ENCODE peak calls at places on chromosome 18, in nine cellular contexts. C is aorta, Q is pancreas, F is neural progenitor cell, W is HCT116, B is IMR-90, G is kidney, Z is ovary, Y is uterus. T is an unnamed sample.

GRCh38 chr18:61743775-61744531 is 148.9 kb downstream of the RNF152 start:
- DNase-seq in C (no peak), Q (no peak), F (no peak), W (no peak), B (peak; percentile 46), G (no peak), Z (no peak), Y (peak; percentile 59), T (no peak)

GRCh38 chr18:79059456-79059855 is 9.7 kb upstream of the ATP9B start:
- DNase-seq in C (no peak), Q (no peak), F (no peak), W (no peak), B (no peak), G (no peak), Z (no peak), Y (no peak), T (no peak)

GRCh38 chr18:26655614-26656400 is 107.5 kb upstream of the KCTD1 start:
- DNase-seq in C (peak; percentile 62), Q (peak; percentile 70), F (peak; percentile 76), W (no peak), B (peak; percentile 11), G (peak; percentile 87), Z (peak; percentile 70), Y (peak; percentile 59), T (peak; percentile 68)

GRCh38 chr18:33010149-33010548 is 237.3 kb upstream of the KLHL14 start:
- DNase-seq in C (no peak), Q (no peak), F (no peak), W (no peak), B (no peak), G (no peak), Z (no peak), Y (no peak), T (no peak)

GRCh38 chr18:9775172-9775571 is 67.1 kb downstream of the RAB31 start:
- DNase-seq in C (no peak), Q (no peak), F (no peak), W (no peak), B (no peak), G (no peak), Z (no peak), Y (no peak), T (no peak)

GRCh38 chr18:34222396-34223163 is 2.1 kb downstream of the NOL4 start:
- DNase-seq in C (peak; percentile 41), Q (peak; percentile 34), F (peak; percentile 73), W (no peak), B (no peak), G (peak; percentile 70), Z (no peak), Y (no peak), T (peak; percentile 45)

GRCh38 chr18:75261430-75262223 is 51.0 kb downstream of the TSHZ1 start:
- DNase-seq in C (no peak), Q (no peak), F (no peak), W (no peak), B (no peak), G (no peak), Z (no peak), Y (no peak), T (no peak)

GRCh38 chr18:62710417-62710816 is 4.9 kb upstream of the PHLPP1 start:
- DNase-seq in C (no peak), Q (no peak), F (no peak), W (no peak), B (peak; percentile 33), G (no peak), Z (no peak), Y (no peak), T (no peak)

DNA sequence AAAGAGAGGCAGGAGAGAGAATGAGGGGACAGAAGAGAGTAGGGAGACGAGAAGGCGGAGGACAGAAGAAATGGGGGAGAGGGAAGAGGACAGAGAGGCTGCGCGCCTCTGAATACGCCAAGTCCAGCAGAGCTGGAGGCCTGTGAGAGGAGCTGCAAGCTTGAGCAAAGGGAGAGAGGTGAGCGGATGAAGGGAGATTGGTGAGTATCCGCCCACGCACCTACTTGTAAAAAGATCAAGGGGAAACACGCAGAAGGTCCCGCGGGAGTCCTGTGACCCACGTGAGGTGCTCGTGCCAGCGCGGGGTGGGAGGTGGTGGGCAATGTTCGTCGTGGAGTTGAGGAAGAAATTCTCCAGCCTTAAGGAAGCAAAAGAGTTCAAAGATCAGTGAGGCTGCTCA is 2.0 kb upstream of the NETO1 start:
- DNase-seq in C (no peak), Q (no peak), F (peak; percentile 50), W (no peak), B (no peak), G (no peak), Z (no peak), Y (no peak), T (no peak)
- H3K4me3 ChIP-seq in C (no peak overlapping the region), Q (no peak overlapping the region), F (peak overlapping the region; percentile 63), W (no peak overlapping the region), B (no peak overlapping the region), G (no peak overlapping the region), Z (no peak overlapping the region), Y (no peak overlapping the region), T (no peak overlapping the region)

DNA sequence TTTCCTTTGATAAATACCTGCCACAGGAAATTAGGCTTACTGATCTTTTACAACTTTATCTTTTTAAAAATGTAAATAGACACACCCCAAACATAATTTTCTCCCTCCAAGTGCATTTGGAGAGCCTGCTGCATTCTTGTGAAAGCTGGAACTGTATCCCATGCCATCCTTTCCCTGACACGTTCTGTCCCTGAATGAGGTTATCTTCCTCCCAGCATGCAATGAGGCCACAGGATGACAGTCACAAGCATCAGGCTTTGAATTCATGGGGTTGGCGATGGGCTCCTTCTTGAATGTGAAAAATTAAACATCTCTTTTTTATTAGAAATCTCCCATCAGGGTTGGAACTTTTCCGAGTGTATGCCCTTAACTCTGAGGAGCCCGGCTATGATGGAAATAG is 77.8 kb downstream of the CTAGE1 start:
- DNase-seq in C (no peak), Q (no peak), F (no peak), W (no peak), B (no peak), G (no peak), Z (no peak), Y (no peak), T (no peak)
- H3K27ac ChIP-seq in C (no peak overlapping the region), Q (no peak overlapping the region), F (no peak overlapping the region), W (no peak overlapping the region), B (no peak overlapping the region), G (no peak overlapping the region), Z (no peak overlapping the region), Y (no peak overlapping the region), T (no peak overlapping the region)

DNA sequence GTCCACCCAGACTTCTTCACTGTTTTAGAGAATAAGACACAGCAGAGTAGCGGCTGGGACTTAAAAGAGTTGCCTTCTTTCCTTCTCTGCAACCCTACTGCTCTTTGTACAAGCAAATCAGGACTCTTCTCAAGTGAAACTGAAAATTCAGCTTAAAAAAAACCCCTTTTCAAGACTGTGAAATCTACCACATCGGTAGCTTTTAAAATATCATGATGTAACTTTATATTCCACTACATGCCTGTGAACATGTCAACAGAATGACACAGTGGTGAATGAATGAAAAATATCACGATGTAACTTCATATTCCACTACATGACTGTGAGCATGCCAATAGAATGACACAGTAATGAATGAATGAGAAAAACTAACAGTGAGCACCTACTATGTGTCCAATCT is 53.4 kb downstream of the TCF4 start:
- DNase-seq in C (no peak), Q (no peak), F (no peak), W (no peak), B (peak; percentile 51), G (no peak), Z (no peak), Y (no peak), T (no peak)
- H3K4me3 ChIP-seq in C (no peak overlapping the region), Q (no peak overlapping the region), F (no peak overlapping the region), W (no peak overlapping the region), B (no peak overlapping the region), G (no peak overlapping the region), Z (no peak overlapping the region), Y (no peak overlapping the region), T (no peak overlapping the region)

GRCh38 chr18:36580874-36581750 is 247.7 kb downstream of the TPGS2 start:
- DNase-seq in C (no peak), Q (no peak), F (no peak), W (no peak), B (peak; percentile 75), G (no peak), Z (peak; percentile 28), Y (no peak), T (no peak)
- H3K27ac ChIP-seq in C (peak overlapping the region; percentile 69), Q (no peak overlapping the region), F (no peak overlapping the region), W (no peak overlapping the region), B (peak overlapping the region; percentile 88), G (peak overlapping the region; percentile 55), Z (no peak overlapping the region), Y (no peak overlapping the region), T (no peak overlapping the region)

GRCh38 chr18:45588831-45589558 is 26.3 kb upstream of the SLC14A2 start:
- DNase-seq in C (no peak), Q (no peak), F (no peak), W (no peak), B (peak; percentile 60), G (no peak), Z (no peak), Y (peak; percentile 61), T (no peak)
- H3K4me3 ChIP-seq in C (no peak overlapping the region), Q (no peak overlapping the region), F (no peak overlapping the region), W (no peak overlapping the region), B (no peak overlapping the region), G (no peak overlapping the region), Z (no peak overlapping the region), Y (no peak overlapping the region), T (no peak overlapping the region)

T was measured in WERI-Rb-1.